ENCODE peak calls at places on chromosome 9, in four cellular contexts. Q is activated CD8-positive, alpha-beta memory T cell treated with anti-CD3 and anti-CD28 coated beads, Interleukin-2, amount 10 ng/mL, durations not matched to agents 7 days and 5 days; Y is activated CD4-positive, alpha-beta T cell treated with anti-CD3 and anti-CD28 coated beads, Interleukin-2, amount 10 ng/mL, durations not matched to agents 7 days and 5 days; C is HCT116. D is an unnamed sample.

GRCh38 chr9:19028835-19029451 is 4.1 kb downstream of the SAXO1 start:
- DNase-seq in Q (no peak), C (peak), Y (peak), D (peak)

GRCh38 chr9:76835571-76836283 is 70.2 kb downstream of the PRUNE2 start:
- DNase-seq in Q (no peak), Y (no peak), C (no peak), D (peak)

GRCh38 chr9:121910491-121911040 is 182.5 kb downstream of the TTLL11 start:
- DNase-seq in C (no peak), Q (no peak), Y (no peak), D (no peak)

GRCh38 chr9:100652850-100653249 is 75.0 kb downstream of the CAVIN4 start:
- DNase-seq in Q (no peak), Y (no peak), C (no peak), D (no peak)

GRCh38 chr9:75803130-75803529 is 87.3 kb upstream of the PCSK5 start:
- DNase-seq in Q (no peak), C (no peak), Y (no peak), D (no peak)

GRCh38 chr9:37371565-37372464 is 50.7 kb upstream of the GRHPR start:
- DNase-seq in Y (no peak), Q (no peak), C (no peak), D (no peak)

GRCh38 chr9:116499986-116500871 is 186.9 kb upstream of the TRIM32 start:
- DNase-seq in Q (no peak), Y (no peak), C (peak), D (no peak)

GRCh38 chr9:18159254-18159653 is 314.7 kb upstream of the ADAMTSL1 start:
- DNase-seq in Y (no peak), Q (no peak), C (no peak), D (no peak)

GRCh38 chr9:37617837-37618236 is 25.4 kb upstream of the TOMM5 start:
- DNase-seq in Q (no peak), Y (no peak), C (no peak), D (no peak)

GRCh38 chr9:22256381-22256780 is 190.2 kb upstream of the DMRTA1 start:
- DNase-seq in C (no peak), Y (no peak), Q (no peak), D (no peak)

GRCh38 chr9:130857864-130858730 is 23.0 kb downstream of the ABL1 start:
- DNase-seq in C (no peak), Q (no peak), Y (no peak), D (no peak)

GRCh38 chr9:94973491-94973941 is 247.0 kb downstream of the AOPEP start:
- DNase-seq in Y (no peak), Q (no peak), C (no peak), D (no peak)

GRCh38 chr9:138015021-138015829 is 137.6 kb downstream of the CACNA1B start:
- DNase-seq in C (no peak), Y (no peak), Q (no peak), D (no peak)

GRCh38 chr9:95086564-95086955 is 230.9 kb downstream of the FANCC start:
- DNase-seq in Y (no peak), C (no peak), Q (no peak), D (peak)

GRCh38 chr9:76576344-76576743 is 117.4 kb downstream of the GCNT1 start:
- DNase-seq in Q (peak), Y (peak), C (no peak), D (peak)

GRCh38 chr9:107953556-107954158 is 464.1 kb upstream of the KLF4 start:
- DNase-seq in C (no peak), Y (no peak), Q (no peak), D (no peak)

GRCh38 chr9:95349109-95350038 is 31.9 kb upstream of the FANCC start:
- DNase-seq in Y (no peak), C (no peak), Q (no peak), D (no peak)

GRCh38 chr9:104658496-104659195 is 35.7 kb upstream of the OR13D1 start:
- DNase-seq in Q (no peak), Y (no peak), C (no peak), D (no peak)